ENCODE peak calls at places on chromosomes 3 and 15, in four cellular contexts. E, I, D and J are unnamed samples.

GRCh38 chr15:60619131-60619530 is 140.2 kb upstream of the ICE2 start:
- DNase-seq in I (no peak), D (no peak), E (no peak), J (no peak)

GRCh38 chr3:82055792-82056191 is 294.3 kb upstream of the GBE1 start:
- DNase-seq in I (no peak), D (peak; percentile 42), E (no peak), J (no peak)

GRCh38 chr3:9072667-9073009 is 109.4 kb upstream of the RAD18 start:
- DNase-seq in E (no peak), I (no peak), D (no peak), J (no peak)

GRCh38 chr3:126955004-126955790 is 27.7 kb upstream of the PLXNA1 start:
- DNase-seq in D (no peak), E (no peak), I (no peak), J (no peak)

GRCh38 chr3:4741404-4742307 is 237.6 kb upstream of the BHLHE40 start:
- DNase-seq in E (peak; percentile 41), D (peak; percentile 92), I (peak; percentile 98), J (no peak)

GRCh38 chr15:57220220-57220619 is 156.1 kb upstream of the CGNL1 start:
- DNase-seq in D (no peak), I (peak; percentile 68), E (no peak), J (peak; percentile 24)

GRCh38 chr3:85007195-85008094 is 48.7 kb downstream of the CADM2 start:
- DNase-seq in D (no peak), E (no peak), I (no peak), J (no peak)

GRCh38 chr3:155745795-155746550 is 1.1 kb upstream of the PLCH1 start:
- DNase-seq in E (no peak), D (no peak), I (peak; percentile 10), J (peak; percentile 24)

GRCh38 chr3:51727500-51727899 is 20.6 kb downstream of the GRM2 start:
- DNase-seq in D (no peak), I (no peak), E (no peak), J (no peak)

GRCh38 chr3:44048196-44048924 is 193.3 kb upstream of the TOPAZ1 start:
- DNase-seq in D (no peak), E (no peak), I (peak; percentile 2), J (no peak)

GRCh38 chr3:189237516-189237915 is 65.7 kb downstream of the TPRG1 start:
- DNase-seq in E (no peak), I (no peak), D (no peak), J (no peak)

GRCh38 chr3:126129408-126129891 is 45.5 kb upstream of the SLC41A3 start:
- DNase-seq in I (peak; percentile 38), E (peak; percentile 18), D (no peak), J (peak; percentile 7)

GRCh38 chr3:170155604-170156003 is 25.9 kb downstream of the PHC3 start:
- DNase-seq in E (no peak), D (no peak), I (no peak), J (no peak)

GRCh38 chr3:187802928-187803259 is 57.6 kb upstream of the BCL6 start:
- DNase-seq in E (no peak), D (no peak), I (no peak), J (no peak)

GRCh38 chr3:129661766-129662165 is 55.3 kb upstream of the PLXND1 start:
- DNase-seq in E (no peak), I (no peak), D (no peak), J (no peak)

GRCh38 chr15:69609176-69609575 is 156.6 kb downstream of the RPLP1 start:
- DNase-seq in E (no peak), D (no peak), I (peak; percentile 72), J (no peak)

GRCh38 chr15:45669422-45669821 is 34.6 kb downstream of the SQOR start:
- DNase-seq in E (no peak), I (no peak), D (no peak), J (no peak)

GRCh38 chr15:62119926-62120273 is 45.2 kb downstream of the C2CD4B start:
- DNase-seq in E (no peak), I (no peak), D (no peak), J (no peak)

DNA sequence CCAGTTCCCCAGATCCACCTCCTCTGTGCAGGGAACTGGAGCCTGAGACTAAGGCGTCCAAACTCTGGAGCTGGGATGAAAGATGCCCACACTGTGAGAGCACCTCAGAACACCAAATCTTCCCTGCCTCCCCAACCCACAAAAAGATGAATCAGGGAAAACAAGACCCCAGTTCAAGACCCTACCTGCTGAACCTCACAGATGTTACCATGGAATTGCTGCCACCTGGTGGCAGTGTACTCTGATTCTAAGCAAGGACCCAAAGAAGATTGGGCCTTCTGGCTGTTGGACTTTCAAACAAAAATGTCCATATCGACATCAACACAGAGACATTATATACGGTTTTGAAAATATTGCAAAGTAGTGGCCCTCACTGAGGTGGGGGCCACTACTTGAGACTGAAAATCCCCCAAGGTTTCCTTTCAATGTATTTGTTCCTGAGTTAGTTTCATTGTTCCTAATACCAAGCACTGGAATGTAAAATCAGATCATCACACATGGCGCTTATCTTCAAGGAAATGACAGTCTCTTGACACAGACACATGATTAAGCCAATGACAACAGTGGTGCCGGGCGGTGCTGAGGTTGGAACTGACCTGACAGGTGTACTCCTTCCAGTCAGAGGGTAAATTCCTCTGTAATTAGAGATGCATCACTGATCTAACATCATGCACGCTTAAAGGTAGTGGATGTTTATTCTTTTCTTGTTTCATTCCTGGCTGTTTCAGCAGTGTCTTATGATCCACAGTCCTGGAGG is 67.6 kb downstream of the SLC6A11 start:
- DNase-seq in D (no peak), E (no peak), I (peak; percentile 15), J (peak; percentile 12)
- TF ChIP-seq CTCF in D (peak; percentile 69), E (peak; percentile 36), I (peak; percentile 52), J (peak; percentile 45)

DNA sequence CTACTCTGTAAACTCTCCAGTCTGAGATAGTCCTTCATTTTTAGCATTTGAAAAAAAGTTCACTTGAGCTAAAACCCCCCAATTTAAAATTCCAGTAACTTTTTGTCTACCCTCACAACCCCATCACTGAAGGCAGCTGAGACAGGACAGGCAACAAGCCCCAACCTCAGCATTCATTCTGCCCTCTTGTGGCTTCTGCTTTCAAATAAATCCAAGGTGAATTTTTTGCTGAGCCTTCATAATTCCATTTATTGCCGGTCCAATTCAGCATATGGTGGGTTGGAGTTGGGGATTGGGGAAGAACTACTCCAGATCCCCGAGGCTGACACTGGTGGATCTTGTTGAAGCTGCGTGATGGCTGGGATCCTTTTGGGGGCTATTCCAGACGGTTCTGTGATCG is 88.4 kb upstream of the THRB start:
- DNase-seq in D (no peak), I (peak; percentile 41), E (no peak), J (no peak)
- TF ChIP-seq CTCF in D (peak; percentile 63), I (peak; percentile 38), E (peak; percentile 48), J (no peak)

GRCh38 chr3:16150285-16150684 is 24.2 kb upstream of the GALNT15 start:
- DNase-seq in E (no peak), D (no peak), I (no peak), J (no peak)
- TF ChIP-seq CTCF in E (no peak), D (no peak), I (no peak), J (no peak)

GRCh38 chr3:12544652-12545472 is 437 bp downstream of the MKRN2OS start:
- DNase-seq in E (no peak), D (no peak), I (no peak), J (no peak)

GRCh38 chr3:12536423-12536822 is 8.9 kb downstream of the MKRN2OS start:
- DNase-seq in I (peak; percentile 37), D (no peak), E (no peak), J (no peak)

GRCh38 chr3:12545473-12545791 is at the start of gene MKRN2OS:
- DNase-seq in E (no peak), I (no peak), D (peak; percentile 83), J (no peak)

DNA sequence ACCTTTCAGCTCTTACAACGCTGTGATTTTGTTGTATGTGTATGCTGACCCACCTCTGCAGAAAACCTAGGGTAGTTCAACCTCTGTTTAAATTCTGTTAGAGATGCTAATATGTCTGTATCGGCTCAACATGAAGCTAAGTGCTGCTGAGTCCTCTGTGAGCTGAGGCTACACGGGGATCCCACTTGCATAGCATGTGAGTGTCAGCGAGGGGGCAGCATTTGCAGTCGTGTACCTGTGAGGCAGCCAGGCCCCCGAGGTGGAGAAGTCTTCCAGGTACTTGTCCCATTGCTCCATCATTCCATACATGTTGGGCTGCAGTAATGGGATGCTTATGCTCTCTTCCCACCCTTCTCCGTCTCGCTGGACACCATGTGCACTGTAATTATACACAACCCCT is 3.7 kb downstream of the MKRN2OS start:
- DNase-seq in D (no peak), E (no peak), I (no peak), J (peak; percentile 29)
- TF ChIP-seq CTCF in D (peak; percentile 48), E (peak; percentile 46), I (peak; percentile 20), J (peak; percentile 46)

GRCh38 chr3:414063-414462 is 217.5 kb downstream of the CHL1 start:
- DNase-seq in D (no peak), E (no peak), I (peak; percentile 12), J (no peak)
- TF ChIP-seq CTCF in D (peak; percentile 58), E (peak; percentile 26), I (peak; percentile 24), J (no peak)

DNA sequence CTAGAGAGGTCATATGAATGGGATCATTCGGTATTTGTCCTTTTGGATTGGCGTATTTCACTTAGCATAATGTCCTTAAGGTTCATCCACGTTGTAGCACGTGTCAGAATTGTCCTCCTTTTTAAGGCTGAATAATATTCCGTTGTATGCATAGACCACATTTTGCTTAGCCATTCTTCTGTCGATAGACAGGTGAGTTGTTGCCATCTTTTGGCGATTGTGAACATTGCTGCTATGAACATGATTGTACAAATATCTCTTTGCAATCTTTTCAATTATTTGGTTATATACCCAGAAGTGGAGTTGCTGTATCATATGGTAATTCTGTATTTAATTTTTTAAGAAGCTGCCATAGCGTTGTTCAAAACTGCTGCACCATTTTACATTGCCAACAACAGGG is 52.4 kb upstream of the GOLGA8J start:
- DNase-seq in E (no peak), D (no peak), I (no peak), J (no peak)
- TF ChIP-seq CTCF in E (no peak), D (peak; percentile 59), I (no peak), J (no peak)

GRCh38 chr3:39278616-39278935 is 1.3 kb downstream of the CX3CR1 start:
- DNase-seq in E (no peak), I (no peak), D (no peak), J (no peak)

GRCh38 chr3:39281533-39281932 is 1.7 kb upstream of the CX3CR1 start:
- DNase-seq in D (no peak), I (no peak), E (no peak), J (no peak)

GRCh38 chr3:39280569-39280968 is 733 bp upstream of the CX3CR1 start:
- DNase-seq in D (no peak), E (no peak), I (no peak), J (no peak)

GRCh38 chr3:39277893-39278615 is 1.8 kb downstream of the CX3CR1 start:
- DNase-seq in I (no peak), E (no peak), D (no peak), J (no peak)

DNA sequence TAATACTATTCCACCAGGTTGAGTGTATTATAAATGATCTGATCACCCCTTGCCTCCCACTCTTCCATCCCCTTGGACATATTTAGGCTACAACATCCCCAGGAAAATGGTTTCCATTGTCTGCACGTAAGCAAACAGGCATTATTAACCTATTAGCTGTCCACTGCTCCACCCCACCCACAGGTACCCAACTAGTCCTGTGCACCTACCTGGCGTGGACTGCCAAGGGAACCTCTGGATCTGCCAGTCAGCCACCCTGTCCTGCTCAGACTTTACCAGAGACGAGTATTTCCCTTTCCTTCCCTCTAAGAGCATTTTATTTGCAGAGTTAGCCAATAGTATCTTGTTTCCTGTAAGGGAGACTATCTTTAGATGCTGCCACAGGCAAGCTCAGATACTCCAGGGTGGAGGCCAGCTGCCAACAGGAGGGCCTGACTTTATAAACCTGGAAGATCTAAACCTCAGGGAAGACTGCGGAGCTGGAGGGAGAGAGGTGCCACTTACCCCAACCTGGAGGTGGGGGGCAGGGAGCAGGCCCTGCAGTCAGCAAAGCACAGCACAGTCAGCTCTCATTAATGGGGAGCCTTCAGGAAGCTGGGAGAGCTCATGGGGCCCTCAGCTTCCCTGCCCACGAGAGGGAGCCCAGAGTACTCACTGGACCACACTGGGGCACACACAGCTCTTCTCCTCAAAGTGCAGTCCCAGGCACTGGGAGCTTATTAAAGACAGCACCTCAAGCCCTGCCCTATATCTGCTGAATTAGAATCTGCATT is at the start of gene CX3CR1:
- DNase-seq in E (no peak), I (no peak), D (no peak), J (no peak)
- TF ChIP-seq CTCF in E (no peak), I (no peak), D (peak; percentile 3), J (no peak)